ENCODE peak calls at places on chromosome 9, in five cellular contexts. K, M, Y, S and I are unnamed samples.

GRCh38 chr9:122394265-122395242 is 23.7 kb downstream of the PTGS1 start:
- DNase-seq in K (peak; percentile 24), M (no peak), Y (no peak), S (peak; percentile 53), I (no peak)

GRCh38 chr9:3179716-3180115 is 335.8 kb upstream of the PUM3 start:
- DNase-seq in K (no peak), M (no peak), Y (no peak), S (no peak), I (no peak)

GRCh38 chr9:101462558-101462957 is 27.0 kb upstream of the ALDOB start:
- DNase-seq in K (no peak), M (no peak), Y (peak; percentile 78), S (peak; percentile 76), I (no peak)

GRCh38 chr9:136058801-136059302 is 36.2 kb downstream of the NACC2 start:
- DNase-seq in K (no peak), M (no peak), Y (no peak), S (no peak), I (no peak)

GRCh38 chr9:101027733-101028345 is 688 bp upstream of the PLPPR1 start:
- DNase-seq in K (no peak), M (no peak), Y (no peak), S (no peak), I (no peak)

GRCh38 chr9:14131353-14132088 is 182.4 kb downstream of the NFIB start:
- DNase-seq in K (peak; percentile 67), M (no peak), Y (no peak), S (no peak), I (no peak)

GRCh38 chr9:121299467-121300282 is 31.7 kb downstream of the GSN start:
- DNase-seq in K (peak; percentile 57), M (no peak), Y (no peak), S (no peak), I (no peak)

GRCh38 chr9:36074870-36075532 is 38.3 kb downstream of the RECK start:
- DNase-seq in K (peak; percentile 80), M (no peak), Y (no peak), S (peak; percentile 73), I (no peak)

GRCh38 chr9:21615018-21615417 is 132.9 kb upstream of the IFNE start:
- DNase-seq in K (no peak), M (no peak), Y (no peak), S (no peak), I (no peak)

GRCh38 chr9:6616976-6617375 is 28.6 kb downstream of the GLDC start:
- DNase-seq in K (no peak), M (no peak), Y (no peak), S (no peak), I (no peak)

GRCh38 chr9:133855802-133856592 is 117.8 kb upstream of the SARDH start:
- DNase-seq in K (peak; percentile 56), M (no peak), Y (no peak), S (peak; percentile 85), I (no peak)

GRCh38 chr9:2469681-2470141 is 151.9 kb upstream of the VLDLR start:
- DNase-seq in K (peak; percentile 36), M (no peak), Y (no peak), S (no peak), I (no peak)

GRCh38 chr9:136189394-136190236 is 15.3 kb downstream of the LHX3 start:
- DNase-seq in K (no peak), M (no peak), Y (no peak), S (no peak), I (no peak)

GRCh38 chr9:6876195-6876594 is 118.4 kb downstream of the KDM4C start:
- DNase-seq in K (no peak), M (no peak), Y (no peak), S (no peak), I (no peak)

DNA sequence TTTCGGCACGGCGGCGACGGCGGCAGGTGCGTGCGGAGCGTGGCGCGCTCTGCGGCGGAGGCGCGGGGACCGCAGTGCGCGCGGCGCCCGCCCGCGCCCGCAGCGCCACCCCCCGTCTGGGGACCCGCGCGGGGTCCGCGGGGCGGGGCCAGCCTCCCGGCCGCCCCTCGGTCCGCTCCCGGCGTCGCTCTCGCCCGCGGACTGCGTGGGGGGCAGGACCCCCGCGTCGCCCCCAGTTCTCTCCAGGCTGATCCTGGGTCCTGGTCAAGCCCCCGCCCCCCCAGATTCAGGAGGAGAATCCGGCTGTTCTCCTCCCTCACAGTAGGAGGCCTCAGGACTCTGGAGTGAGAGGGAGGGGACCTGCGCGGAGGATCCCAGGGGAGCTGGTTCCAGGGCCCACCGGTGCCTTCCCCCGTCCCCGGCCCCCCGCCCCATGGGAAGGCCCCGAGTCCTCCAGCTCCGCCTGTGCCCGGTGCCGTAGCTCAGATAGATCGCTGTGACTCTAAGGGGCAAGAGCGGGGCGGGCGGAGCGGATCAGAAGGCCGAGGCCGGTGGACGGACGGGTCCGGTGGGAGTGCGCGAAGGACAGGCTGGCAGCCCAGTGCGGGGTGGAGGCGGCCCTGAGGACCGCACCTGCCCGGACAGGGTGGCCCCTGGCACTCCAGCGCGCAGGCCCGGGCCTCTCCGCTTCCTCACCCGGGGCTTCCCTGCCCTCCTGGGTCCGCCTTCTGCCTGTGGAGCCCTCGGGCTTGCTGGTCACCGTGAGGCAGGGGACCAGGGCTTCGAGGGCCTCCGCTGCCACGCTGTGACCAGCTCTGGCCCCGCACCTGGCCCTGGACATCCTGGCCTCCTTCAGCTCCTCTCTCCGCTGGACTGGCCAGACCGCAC is at the start of gene RNF208:
- DNase-seq in K (peak; percentile 42), M (no peak), Y (no peak), S (no peak), I (no peak)
- H3K27ac ChIP-seq in K (peak within 1 kb of the TSS; percentile 87), M (no peak within 1 kb of the TSS), Y (peak within 1 kb of the TSS; percentile 83), S (no peak within 1 kb of the TSS), I (peak within 1 kb of the TSS; percentile 53)

GRCh38 chr9:79989079-79989478 is 417.3 kb downstream of the TLE4 start:
- DNase-seq in K (no peak), M (no peak), Y (no peak), S (no peak), I (no peak)
- H3K36me3 ChIP-seq in K (no peaks in the 10 kb centered on the region), M (no peaks in the 10 kb centered on the region), Y (no peaks in the 10 kb centered on the region), S (no peaks in the 10 kb centered on the region), I (no peaks in the 10 kb centered on the region)

GRCh38 chr9:83622433-83622813 is 520 bp upstream of the IDNK start:
- DNase-seq in K (no peak), M (no peak), Y (no peak), S (no peak), I (no peak)

GRCh38 chr9:83625120-83625710 is 2.3 kb downstream of the IDNK start:
- DNase-seq in K (no peak), M (no peak), Y (peak; percentile 34), S (no peak), I (no peak)

GRCh38 chr9:83622814-83623633 is at the start of gene IDNK:
- DNase-seq in K (peak; percentile 71), M (no peak), Y (peak; percentile 63), S (peak; percentile 14), I (peak; percentile 50)

GRCh38 chr9:83620841-83621636 is 1.9 kb upstream of the IDNK start:
- DNase-seq in K (peak; percentile 63), M (peak; percentile 58), Y (peak; percentile 58), S (peak; percentile 22), I (no peak)

GRCh38 chr9:83623634-83623991 is 670 bp downstream of the IDNK start:
- DNase-seq in K (no peak), M (no peak), Y (peak; percentile 56), S (no peak), I (no peak)
- H3K27ac ChIP-seq in K (peak overlapping the region; percentile 84), M (no peak overlapping the region), Y (peak overlapping the region; percentile 72), S (no peak overlapping the region), I (peak overlapping the region; percentile 83)

GRCh38 chr9:95107001-95107749 is 210.3 kb downstream of the FANCC start:
- DNase-seq in K (peak; percentile 77), M (no peak), Y (no peak), S (peak; percentile 73), I (no peak)
- H3K36me3 ChIP-seq in K (no peaks in the 10 kb centered on the region), M (no peaks in the 10 kb centered on the region), Y (peaks cover 14% of the 10 kb centered on the region), S (no peaks in the 10 kb centered on the region), I (no peaks in the 10 kb centered on the region)